ENCODE peak calls at places on chromosomes 4 and X, in four cellular contexts. Q, M, E and P are unnamed samples.

GRCh38 chrX:130028196-130028595 is 45.8 kb downstream of the BCORL1 start:
- DNase-seq in Q (peak; percentile 57), M (no peak), E (no peak), P (peak; percentile 61)

GRCh38 chrX:134908235-134908834 is 82.5 kb upstream of the SMIM10 start:
- DNase-seq in Q (peak; percentile 10), M (no peak), E (no peak), P (peak; percentile 72)

GRCh38 chr4:24126776-24127175 is 236.9 kb upstream of the PPARGC1A start:
- DNase-seq in Q (no peak), M (no peak), E (no peak), P (no peak)

GRCh38 chrX:126137899-126138298 is 28.2 kb downstream of the DCAF12L2 start:
- DNase-seq in Q (no peak), M (no peak), E (no peak), P (no peak)

GRCh38 chrX:117835034-117835433 is 281.6 kb downstream of the KLHL13 start:
- DNase-seq in Q (no peak), M (no peak), E (no peak), P (no peak)

GRCh38 chr4:169815606-169816005 is 57.9 kb upstream of the HPF1 start:
- DNase-seq in Q (no peak), M (no peak), E (no peak), P (peak; percentile 66)

GRCh38 chrX:82627568-82627967 is 880.5 kb upstream of the POU3F4 start:
- DNase-seq in Q (no peak), M (no peak), E (no peak), P (no peak)

GRCh38 chr4:107743532-107743931 is 23.5 kb upstream of the PAPSS1 start:
- DNase-seq in Q (no peak), M (no peak), E (no peak), P (no peak)

GRCh38 chr4:181796502-181796901 is 446.7 kb upstream of the TENM3 start:
- DNase-seq in Q (no peak), M (no peak), E (no peak), P (peak; percentile 98)

GRCh38 chr4:159608434-159608833 is 505.6 kb downstream of the RAPGEF2 start:
- DNase-seq in Q (no peak), M (no peak), E (no peak), P (no peak)

GRCh38 chr4:2246384-2247127 is 4.6 kb upstream of the HAUS3 start:
- DNase-seq in Q (no peak), M (no peak), E (no peak), P (no peak)

GRCh38 chrX:104351173-104351769 is 96.5 kb upstream of the ESX1 start:
- DNase-seq in Q (no peak), M (no peak), E (no peak), P (peak; percentile 90)

GRCh38 chr4:85747871-85748491 is 273.0 kb downstream of the ARHGAP24 start:
- DNase-seq in Q (peak; percentile 16), M (no peak), E (no peak), P (peak; percentile 90)

GRCh38 chrX:118519411-118520205 is 24.0 kb downstream of the DOCK11 start:
- DNase-seq in Q (no peak), M (no peak), E (no peak), P (peak; percentile 81)

GRCh38 chr4:7956306-7957112 is 16.8 kb upstream of the AFAP1 start:
- DNase-seq in Q (no peak), M (no peak), E (no peak), P (peak; percentile 72)

GRCh38 chr4:20253272-20253798 is 1.6 kb downstream of the SLIT2 start:
- DNase-seq in Q (no peak), M (no peak), E (no peak), P (no peak)

GRCh38 chr4:176548571-176548970 is 228.8 kb downstream of the SPCS3 start:
- DNase-seq in Q (no peak), M (no peak), E (no peak), P (peak; percentile 75)

GRCh38 chrX:105645667-105646354 is 176.5 kb upstream of the NRK start:
- DNase-seq in Q (no peak), M (no peak), E (no peak), P (peak; percentile 68)

GRCh38 chr4:172061204-172061603 is 248.0 kb downstream of the GALNTL6 start:
- DNase-seq in Q (no peak), M (no peak), E (no peak), P (no peak)

GRCh38 chrX:72576161-72576896 is 3.7 kb upstream of the HDAC8 start:
- DNase-seq in Q (no peak), M (no peak), E (no peak), P (peak; percentile 85)

GRCh38 chrX:46226422-46226821 is 318.8 kb downstream of the ZNF674 start:
- DNase-seq in Q (no peak), M (no peak), E (no peak), P (no peak)

GRCh38 chr4:83636930-83637329 is 101.0 kb downstream of the GPAT3 start:
- DNase-seq in Q (no peak), M (no peak), E (no peak), P (no peak)

GRCh38 chr4:99763635-99764101 is 53.0 kb upstream of the DAPP1 start:
- DNase-seq in Q (peak; percentile 13), M (no peak), E (no peak), P (peak; percentile 99)

GRCh38 chrX:42809569-42809968 is 31.6 kb upstream of the PPP1R2C start:
- DNase-seq in Q (no peak), M (no peak), E (no peak), P (no peak)

GRCh38 chrX:65688403-65688881 is 21.0 kb downstream of the MSN start:
- DNase-seq in Q (no peak), M (no peak), E (no peak), P (peak; percentile 83)

GRCh38 chr4:2428496-2429213 is 9.9 kb downstream of the CFAP99 start:
- DNase-seq in Q (no peak), M (no peak), E (no peak), P (no peak)

GRCh38 chr4:689498-690122 is 659 bp upstream of the SLC49A3 start:
- DNase-seq in Q (no peak), M (no peak), E (no peak), P (no peak)

GRCh38 chr4:44162538-44163270 is 285.9 kb downstream of the KCTD8 start:
- DNase-seq in Q (no peak), M (no peak), E (no peak), P (no peak)

GRCh38 chrX:11407331-11408110 is 114.3 kb downstream of the AMELX start:
- DNase-seq in Q (no peak), M (no peak), E (no peak), P (no peak)

GRCh38 chrX:109966246-109966645 is 36.7 kb upstream of the TMEM164 start:
- DNase-seq in Q (no peak), M (no peak), E (no peak), P (peak; percentile 52)